ENCODE peak calls at places on chromosome 20, in nine cellular contexts. I is nucleus accumbens; U is lower lobe of right lung; W is HFFc6; T is HEK293T; E is NCI-H1092 treated with DMSO at 0.1 percent for 48 hours; J is stimulated activated CD4-positive, alpha-beta T cell treated with anti-CD3 and anti-CD28 coated beads, TNF-alpha, amount 100 ng/mL, for 1 hour; B is EL; A is SW 1271. G is an unnamed sample.

GRCh38 chr20:47453167-47453782 is 48.4 kb upstream of the NCOA3 start:
- DNase-seq in I (no peak), U (no peak), W (peak), T (no peak), E (no peak), J (no peak), B (peak), A (peak), G (no peak)

GRCh38 chr20:14566505-14566904 is 229.1 kb upstream of the FLRT3 start:
- DNase-seq in I (no peak), U (no peak), W (no peak), T (no peak), E (no peak), J (no peak), B (peak), A (no peak), G (no peak)

GRCh38 chr20:2142649-2143048 is 41.0 kb downstream of the STK35 start:
- DNase-seq in I (no peak), U (no peak), W (no peak), T (no peak), E (no peak), J (no peak), B (no peak), A (no peak), G (no peak)

GRCh38 chr20:63124092-63124781 is 91.7 kb downstream of the YTHDF1 start:
- DNase-seq in I (no peak), U (peak), W (peak), T (no peak), E (no peak), J (no peak), B (peak), A (no peak), G (no peak)

GRCh38 chr20:51594999-51595532 is 52.5 kb upstream of the NFATC2 start:
- DNase-seq in I (peak), U (peak), W (peak), T (peak), E (peak), J (peak), B (peak), A (peak), G (peak)

GRCh38 chr20:63706852-63707557 is 771 bp downstream of the ARFRP1 start:
- DNase-seq in I (peak), U (peak), W (peak), T (peak), E (no peak), J (peak), B (peak), A (peak), G (no peak)

GRCh38 chr20:18852318-18852717 is 38.7 kb downstream of the SCP2D1 start:
- DNase-seq in I (no peak), U (no peak), W (no peak), T (no peak), E (no peak), J (no peak), B (no peak), A (no peak), G (no peak)

GRCh38 chr20:22462975-22463914 is 121.1 kb downstream of the FOXA2 start:
- DNase-seq in I (no peak), U (no peak), W (no peak), T (no peak), E (peak), J (no peak), B (no peak), A (no peak), G (peak)

GRCh38 chr20:62860391-62860923 is 1.2 kb downstream of the TCFL5 start:
- DNase-seq in I (no peak), U (no peak), W (peak), T (no peak), E (peak), J (no peak), B (peak), A (peak), G (no peak)

GRCh38 chr20:3727333-3728035 is 5.0 kb upstream of the HSPA12B start:
- DNase-seq in I (no peak), U (no peak), W (peak), T (no peak), E (no peak), J (no peak), B (peak), A (no peak), G (no peak)

GRCh38 chr20:1938464-1939269 is 43.5 kb downstream of the SIRPA start:
- DNase-seq in I (no peak), U (no peak), W (no peak), T (no peak), E (no peak), J (no peak), B (no peak), A (no peak), G (no peak)

GRCh38 chr20:32830437-32830836 is 10.7 kb downstream of the MAPRE1 start:
- DNase-seq in I (no peak), U (no peak), W (no peak), T (no peak), E (no peak), J (no peak), B (no peak), A (no peak), G (no peak)

G was measured in NCI-H774.